ENCODE peak calls at places on chromosomes 3 and 15, in nine cellular contexts. U is activated B cell treated with CpG ODN at 0.5 μM for 24 hours; I is RWPE1; V is GM23338; C is GM12865; E is progenitor cell of endocrine pancreas; W is gastrocnemius medialis; D is astrocyte; F is CD8-positive, alpha-beta T cell. P is an unnamed sample.

GRCh38 chr3:107404727-107405519 is 27.7 kb downstream of the CCDC54 start:
- DNase-seq in W (no peak), D (peak), U (no peak), E (no peak), V (no peak), I (no peak), F (no peak), C (no peak), P (no peak)

GRCh38 chr15:37900286-37901221 is 33.9 kb upstream of the TMCO5A start:
- DNase-seq in C (no peak), F (no peak), V (no peak), E (no peak), U (no peak), I (peak), D (peak), W (no peak), P (no peak)

GRCh38 chr15:34804776-34805175 is 9.4 kb upstream of the ACTC1 start:
- DNase-seq in V (no peak), E (no peak), W (no peak), I (no peak), U (no peak), F (no peak), C (no peak), D (no peak), P (no peak)

GRCh38 chr15:74050835-74051234 is 31.5 kb downstream of the GOLGA6A start:
- DNase-seq in C (no peak), V (no peak), I (no peak), E (no peak), W (no peak), D (no peak), F (no peak), U (no peak), P (no peak)

GRCh38 chr15:58932791-58933310 is 628 bp downstream of the SLTM start:
- DNase-seq in E (no peak), I (peak), U (no peak), D (no peak), V (peak), W (no peak), C (no peak), F (no peak), P (no peak)

GRCh38 chr15:87716422-87716821 is 540.1 kb downstream of the NTRK3 start:
- DNase-seq in D (no peak), C (no peak), I (no peak), V (peak), W (no peak), U (no peak), E (no peak), F (no peak), P (no peak)

GRCh38 chr3:141094851-141095545 is 43.9 kb downstream of the SPSB4 start:
- DNase-seq in E (no peak), U (no peak), W (peak), D (peak), C (no peak), I (no peak), F (no peak), V (no peak), P (no peak)

GRCh38 chr3:42443819-42444436 is 33.5 kb upstream of the LYZL4 start:
- DNase-seq in F (peak), V (peak), W (peak), U (peak), D (peak), I (peak), C (peak), E (peak), P (peak)

GRCh38 chr3:9955067-9955502 is 2.9 kb upstream of the PRRT3 start:
- DNase-seq in C (no peak), U (no peak), F (no peak), E (no peak), W (no peak), D (no peak), I (peak), V (peak), P (no peak)

GRCh38 chr15:79099692-79100091 is 9.1 kb upstream of the RASGRF1 start:
- DNase-seq in V (no peak), W (no peak), E (no peak), D (no peak), C (no peak), U (no peak), I (no peak), F (no peak), P (no peak)

GRCh38 chr15:56243117-56243773 is 434 bp downstream of the RFX7 start:
- DNase-seq in I (peak), U (peak), E (peak), D (peak), W (peak), C (peak), F (peak), V (peak), P (peak)

GRCh38 chr3:98058244-98058960 is 23.3 kb upstream of the GABRR3 start:
- DNase-seq in C (peak), E (no peak), I (no peak), W (no peak), D (no peak), V (no peak), F (no peak), U (no peak), P (no peak)

GRCh38 chr3:27090265-27091041 is 278.7 kb downstream of the NEK10 start:
- DNase-seq in E (no peak), V (no peak), I (no peak), W (no peak), D (no peak), C (no peak), U (no peak), F (no peak), P (no peak)

GRCh38 chr3:27089641-27090040 is 279.5 kb downstream of the NEK10 start:
- DNase-seq in E (no peak), I (no peak), U (no peak), V (no peak), F (no peak), W (no peak), C (no peak), D (no peak), P (no peak)

GRCh38 chr3:27093771-27094170 is 275.4 kb downstream of the NEK10 start:
- DNase-seq in E (no peak), F (no peak), W (no peak), D (no peak), V (no peak), C (no peak), U (no peak), I (no peak), P (no peak)

GRCh38 chr3:27085849-27086248 is 283.3 kb downstream of the NEK10 start:
- DNase-seq in E (no peak), D (no peak), U (no peak), W (no peak), V (no peak), I (no peak), F (no peak), C (no peak), P (no peak)

DNA sequence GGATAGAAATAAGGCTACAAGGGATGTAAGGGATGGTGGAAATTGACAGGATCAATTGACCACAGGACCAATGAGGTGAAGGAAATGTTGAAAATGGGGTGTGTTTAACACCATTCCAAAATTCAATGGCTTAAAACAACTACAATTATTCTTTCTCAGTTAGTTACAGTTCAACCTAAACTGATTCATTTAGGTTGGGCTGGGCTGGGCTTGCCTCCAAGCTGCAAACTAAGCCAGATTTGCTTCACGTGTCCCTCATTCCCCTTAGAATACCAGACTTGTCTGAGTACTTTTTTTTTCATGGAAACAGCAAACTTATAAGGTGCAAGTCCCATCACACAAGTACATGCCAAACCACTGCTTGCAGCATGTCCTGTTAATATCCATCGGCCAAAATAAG is 280.1 kb downstream of the NEK10 start:
- DNase-seq in D (no peak), F (no peak), I (no peak), E (no peak), V (no peak), W (no peak), C (no peak), U (no peak), P (no peak)
- TF ChIP-seq CTCF in D (no peak), F (no peak), I (no peak), E (no peak), V (no peak), W (no peak), C (no peak), U (no peak), P (no peak)

GRCh38 chr3:62131620-62132019 is 241.7 kb downstream of the FEZF2 start:
- DNase-seq in F (no peak), D (no peak), I (no peak), E (no peak), U (no peak), C (no peak), V (peak), W (no peak), P (no peak)
- TF ChIP-seq CTCF in F (no peak), D (peak), I (no peak), E (peak), U (no peak), C (no peak), V (peak), W (peak), P (no peak)

GRCh38 chr3:56801597-56802410 is at the start of gene ARHGEF3:
- DNase-seq in D (peak), W (peak), C (peak), F (peak), V (peak), U (peak), I (peak), E (peak), P (peak)
- TF ChIP-seq CTCF in D (no peak), W (peak), C (peak), F (peak), V (peak), U (peak), I (peak), E (peak), P (peak)

GRCh38 chr15:43268111-43269105 is 1.7 kb upstream of the TGM5 start:
- DNase-seq in E (no peak), C (peak), W (no peak), U (no peak), I (no peak), D (no peak), F (no peak), V (peak), P (no peak)
- TF ChIP-seq CTCF in E (peak), C (peak), W (no peak), U (no peak), I (no peak), D (peak), F (no peak), V (peak), P (no peak)

DNA sequence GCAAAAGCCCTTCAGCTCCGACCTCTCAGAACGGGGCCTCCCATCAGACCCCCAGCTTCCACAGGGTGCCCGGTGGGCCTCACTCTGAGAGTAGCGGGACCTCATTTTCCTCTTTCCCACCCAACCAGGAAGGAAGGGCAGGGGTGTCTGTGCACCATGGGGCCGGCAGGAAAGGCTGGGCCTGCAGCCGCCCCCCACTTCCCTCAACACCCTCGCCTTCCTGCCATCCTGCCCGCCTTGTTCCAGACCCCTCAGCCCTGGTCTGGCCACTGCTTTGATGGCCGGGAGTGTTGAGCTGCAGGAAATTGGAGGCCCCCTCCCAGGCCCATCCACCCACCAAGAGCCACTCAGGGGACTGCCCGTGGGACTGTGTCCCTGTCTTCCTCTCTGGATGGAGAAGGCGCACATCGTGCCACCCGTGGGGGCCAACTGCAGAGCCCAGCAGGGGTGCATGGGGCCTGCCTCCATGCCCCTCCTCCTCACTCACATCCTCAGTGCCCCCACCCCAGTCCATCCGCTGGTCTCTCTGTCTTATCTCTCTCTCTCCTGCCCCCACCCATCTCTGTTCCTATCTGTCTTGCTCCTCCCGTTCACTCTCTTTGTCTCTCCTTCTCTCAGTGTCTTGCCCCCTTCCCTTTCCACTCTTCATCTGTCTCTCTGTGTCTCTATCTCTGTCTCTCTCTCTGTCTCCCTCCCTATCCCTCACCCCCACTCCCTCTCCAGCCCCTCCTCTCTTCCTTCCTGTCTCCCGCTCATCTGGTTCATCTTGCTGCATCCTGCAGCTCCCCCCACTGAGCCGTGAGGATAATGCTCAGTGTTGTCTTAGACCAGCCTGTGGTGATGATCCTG is 1.8 kb upstream of the PLXND1 start:
- DNase-seq in W (no peak), F (no peak), C (no peak), E (no peak), I (no peak), V (peak), D (no peak), U (no peak), P (no peak)
- TF ChIP-seq CTCF in W (no peak), F (no peak), C (no peak), E (no peak), I (no peak), V (peak), D (no peak), U (no peak), P (no peak)

GRCh38 chr3:66500575-66501482 is at the start of gene LRIG1:
- DNase-seq in W (peak), V (peak), C (peak), I (peak), D (peak), E (peak), F (peak), U (peak), P (peak)

GRCh38 chr3:66502267-66502874 is 1.5 kb upstream of the LRIG1 start:
- DNase-seq in C (no peak), V (no peak), U (no peak), F (no peak), E (no peak), D (no peak), W (no peak), I (no peak), P (no peak)

GRCh38 chr3:66502981-66503380 is 2.2 kb upstream of the LRIG1 start:
- DNase-seq in F (no peak), D (no peak), C (no peak), W (no peak), U (no peak), E (no peak), I (no peak), V (no peak), P (no peak)

GRCh38 chr3:66499881-66500574 is 794 bp downstream of the LRIG1 start:
- DNase-seq in U (peak), F (peak), V (no peak), I (no peak), C (peak), D (peak), E (peak), W (no peak), P (peak)

GRCh38 chr3:66501483-66502266 is 853 bp upstream of the LRIG1 start:
- DNase-seq in W (no peak), C (no peak), V (no peak), I (no peak), D (no peak), F (no peak), U (no peak), E (no peak), P (no peak)
- TF ChIP-seq CTCF in W (no peak), C (peak), V (peak), I (no peak), D (no peak), F (no peak), U (no peak), E (no peak), P (no peak)

DNA sequence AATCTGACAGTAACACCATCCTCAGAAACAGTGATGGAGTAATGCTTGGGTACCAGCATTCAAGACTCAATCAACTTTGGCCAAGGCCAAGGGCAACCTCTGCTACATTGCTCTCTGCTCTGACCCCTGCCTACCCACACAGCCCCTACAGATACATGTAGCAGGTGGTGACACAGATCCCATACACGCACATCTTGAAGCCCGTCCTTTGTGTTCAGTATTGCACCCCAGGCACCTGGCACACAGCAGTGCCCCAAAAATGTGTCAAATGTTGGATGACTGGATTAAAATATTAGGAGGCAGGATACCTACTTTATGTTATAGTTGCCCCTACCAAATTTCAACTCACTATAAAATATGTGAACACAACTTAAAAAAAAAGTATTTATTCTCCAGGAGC is 139.3 kb upstream of the ICE2 start:
- DNase-seq in W (no peak), F (no peak), V (no peak), I (no peak), D (no peak), C (no peak), E (no peak), U (no peak), P (no peak)
- TF ChIP-seq CTCF in W (no peak), F (no peak), V (no peak), I (no peak), D (no peak), C (no peak), E (no peak), U (no peak), P (no peak)

GRCh38 chr3:61853912-61854311 is 292.5 kb downstream of the PTPRG start:
- DNase-seq in C (no peak), U (no peak), W (no peak), I (no peak), V (no peak), E (no peak), D (no peak), F (no peak), P (no peak)

GRCh38 chr3:61857297-61857696 is 295.9 kb downstream of the PTPRG start:
- DNase-seq in W (no peak), V (no peak), D (no peak), E (no peak), U (no peak), I (no peak), C (no peak), F (no peak), P (no peak)

GRCh38 chr3:61861410-61861809 is 300.0 kb downstream of the PTPRG start:
- DNase-seq in W (no peak), U (no peak), C (no peak), V (no peak), D (no peak), E (no peak), I (no peak), F (no peak), P (no peak)

GRCh38 chr3:61855211-61855610 is 293.8 kb downstream of the PTPRG start:
- DNase-seq in F (no peak), U (no peak), W (no peak), V (no peak), E (no peak), D (no peak), C (no peak), I (no peak), P (no peak)

DNA sequence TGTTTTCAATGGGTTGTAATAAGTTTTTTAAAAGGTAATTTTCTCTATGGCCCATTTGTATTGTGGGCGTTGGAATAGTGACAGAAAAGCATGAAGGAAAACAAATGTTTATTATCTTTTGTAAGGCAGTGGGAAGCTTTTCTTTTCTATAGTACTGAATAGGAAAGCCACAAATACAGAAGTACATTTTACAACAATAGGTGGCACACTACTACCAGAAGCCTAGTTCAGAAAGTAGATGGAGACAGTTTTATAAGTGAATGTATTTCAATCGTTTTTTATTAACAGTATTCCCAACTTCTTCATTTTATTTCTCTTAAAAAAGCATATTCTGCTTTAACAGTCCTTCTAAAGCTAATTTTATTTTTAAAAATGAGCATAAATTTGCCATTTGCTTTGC is 296.7 kb downstream of the PTPRG start:
- DNase-seq in I (no peak), E (no peak), W (no peak), C (no peak), D (peak), V (no peak), U (no peak), F (no peak), P (no peak)
- TF ChIP-seq CTCF in I (peak), E (peak), W (peak), C (peak), D (peak), V (no peak), U (no peak), F (no peak), P (no peak)

P was measured in natural killer cell.